ENCODE peak calls at places on chromosomes 13 and 19, in ten cellular contexts. S is BJ; G is mammary epithelial cell; V is CD4-positive, alpha-beta T cell; R is WERI-Rb-1; P is lung; E is stomach; T is left ventricle myocardium inferior; C is nephron progenitor cell; J is activated B cell treated with CpG ODN at 0.5 μM for 24 hours. M is an unnamed sample.

GRCh38 chr19:52492201-52492960 is 35.1 kb upstream of the ZNF808 start:
- DNase-seq in S (no peak), G (no peak), V (no peak), R (no peak), P (no peak), E (no peak), T (no peak), C (peak), J (no peak), M (no peak)

GRCh38 chr13:81639984-81640582 is 1299.2 kb upstream of the SPRY2 start:
- DNase-seq in S (no peak), G (peak), V (no peak), R (peak), P (no peak), E (no peak), T (no peak), C (peak), J (no peak), M (no peak)

GRCh38 chr13:44125943-44126469 is 246.3 kb downstream of the LACC1 start:
- DNase-seq in S (no peak), G (no peak), V (no peak), R (no peak), P (no peak), E (no peak), T (no peak), C (no peak), J (no peak), M (peak)

GRCh38 chr13:97242755-97243497 is 20.8 kb downstream of the MBNL2 start:
- DNase-seq in S (no peak), G (no peak), V (no peak), R (no peak), P (no peak), E (no peak), T (no peak), C (no peak), J (no peak), M (no peak)

GRCh38 chr13:51524312-51524711 is 60.0 kb upstream of the WDFY2 start:
- DNase-seq in S (no peak), G (no peak), V (no peak), R (no peak), P (no peak), E (no peak), T (no peak), C (no peak), J (no peak), M (peak)

GRCh38 chr19:13337181-13337580 is 169.1 kb downstream of the CACNA1A start:
- DNase-seq in S (no peak), G (no peak), V (no peak), R (no peak), P (no peak), E (no peak), T (no peak), C (no peak), J (no peak), M (no peak)

GRCh38 chr19:12913011-12913561 is 6.0 kb downstream of the SYCE2 start:
- DNase-seq in S (no peak), G (no peak), V (no peak), R (peak), P (no peak), E (peak), T (peak), C (peak), J (no peak), M (peak)

GRCh38 chr19:45769821-45770191 is 754 bp upstream of the SIX5 start:
- DNase-seq in S (no peak), G (peak), V (peak), R (peak), P (no peak), E (peak), T (no peak), C (peak), J (no peak), M (peak)

GRCh38 chr13:49812806-49813205 is 20.3 kb upstream of the KPNA3 start:
- DNase-seq in S (no peak), G (no peak), V (no peak), R (no peak), P (no peak), E (no peak), T (no peak), C (peak), J (no peak), M (no peak)

GRCh38 chr19:12330340-12330739 is 3.1 kb downstream of the ZNF563 start:
- DNase-seq in S (no peak), G (no peak), V (no peak), R (no peak), P (no peak), E (no peak), T (no peak), C (no peak), J (no peak), M (no peak)

GRCh38 chr19:5692785-5693194 is 2.7 kb downstream of the RPL36 start:
- DNase-seq in S (no peak), G (no peak), V (no peak), R (no peak), P (no peak), E (no peak), T (no peak), C (no peak), J (no peak), M (no peak)

GRCh38 chr13:25882732-25883357 is 169.0 kb downstream of the SHISA2 start:
- DNase-seq in S (no peak), G (no peak), V (no peak), R (no peak), P (no peak), E (no peak), T (no peak), C (no peak), J (no peak), M (no peak)

GRCh38 chr19:31676271-31677004 is 327.2 kb upstream of the TSHZ3 start:
- DNase-seq in S (no peak), G (peak), V (no peak), R (peak), P (no peak), E (no peak), T (no peak), C (no peak), J (no peak), M (no peak)
- TF ChIP-seq CTCF in S (no peak), G (peak), V (no peak), R (peak), P (peak), E (no peak), T (peak), C (peak), J (no peak), M (no peak)

GRCh38 chr13:83150616-83151307 is 731.5 kb downstream of the SLITRK1 start:
- DNase-seq in S (peak), G (no peak), V (no peak), R (no peak), P (no peak), E (no peak), T (no peak), C (no peak), J (no peak), M (no peak)
- TF ChIP-seq CTCF in S (peak), G (no peak), V (no peak), R (no peak), P (no peak), E (no peak), T (no peak), C (no peak), J (no peak), M (no peak)

GRCh38 chr13:35826626-35827254 is 304.4 kb downstream of the DCLK1 start:
- DNase-seq in S (no peak), G (no peak), V (no peak), R (no peak), P (no peak), E (no peak), T (no peak), C (peak), J (no peak), M (no peak)
- TF ChIP-seq CTCF in S (peak), G (peak), V (no peak), R (no peak), P (no peak), E (no peak), T (peak), C (peak), J (no peak), M (no peak)

GRCh38 chr13:28055362-28055761 is 45.0 kb downstream of the FLT3 start:
- DNase-seq in S (no peak), G (no peak), V (no peak), R (no peak), P (no peak), E (no peak), T (no peak), C (no peak), J (no peak), M (no peak)

GRCh38 chr13:28056426-28056825 is 44.0 kb downstream of the FLT3 start:
- DNase-seq in S (no peak), G (no peak), V (no peak), R (no peak), P (no peak), E (no peak), T (no peak), C (no peak), J (no peak), M (no peak)

GRCh38 chr13:28056970-28057712 is 43.2 kb downstream of the FLT3 start:
- DNase-seq in S (no peak), G (no peak), V (no peak), R (no peak), P (no peak), E (no peak), T (no peak), C (no peak), J (no peak), M (no peak)

DNA sequence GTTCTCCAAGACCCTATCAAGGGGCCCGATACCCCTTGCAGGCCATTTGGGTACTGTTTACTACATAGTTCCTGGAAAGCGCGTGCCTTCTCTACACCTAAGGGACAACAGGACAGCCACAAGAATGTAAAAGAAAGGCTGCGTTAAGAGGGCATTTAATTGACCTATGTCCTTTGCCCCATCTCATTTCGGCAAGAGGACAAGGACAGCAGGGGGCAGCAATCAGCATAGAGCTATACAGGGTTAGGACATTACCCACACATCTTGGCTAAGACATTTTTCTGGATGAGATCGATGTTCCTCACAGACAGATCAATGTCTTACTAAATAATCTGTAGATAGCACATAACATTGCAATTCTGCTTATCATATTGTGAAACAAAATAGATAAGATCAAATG is 41.2 kb downstream of the FLT3 start:
- DNase-seq in S (no peak), G (peak), V (peak), R (peak), P (no peak), E (peak), T (no peak), C (peak), J (no peak), M (no peak)
- TF ChIP-seq CTCF in S (peak), G (peak), V (peak), R (peak), P (no peak), E (peak), T (peak), C (peak), J (no peak), M (no peak)

GRCh38 chr19:49327878-49328544 is 3.0 kb upstream of the SLC6A16 start:
- DNase-seq in S (no peak), G (no peak), V (no peak), R (no peak), P (no peak), E (no peak), T (no peak), C (no peak), J (no peak), M (no peak)
- TF ChIP-seq CTCF in S (peak), G (peak), V (peak), R (peak), P (peak), E (peak), T (peak), C (peak), J (no peak), M (peak)

M was measured in prostate gland.